ENCODE peak calls at places on chromosome 5, in five cellular contexts. G is spleen, Z is IMR-90, R is kidney epithelial cell, N is left lung. P is an unnamed sample.

GRCh38 chr5:84327591-84327990 is 57.1 kb downstream of the EDIL3 start:
- DNase-seq in G (no peak), Z (no peak), R (no peak), N (no peak), P (no peak)

GRCh38 chr5:150317048-150318003 is 14.6 kb upstream of the ARSI start:
- DNase-seq in R (peak), Z (peak), N (no peak), G (no peak), P (peak)

GRCh38 chr5:29758986-29759421 is 1434.5 kb upstream of the CDH6 start:
- DNase-seq in R (no peak), Z (no peak), N (no peak), G (no peak), P (no peak)

GRCh38 chr5:119105971-119106370 is 35.1 kb downstream of the DMXL1 start:
- DNase-seq in N (no peak), R (no peak), Z (no peak), G (no peak), P (no peak)

GRCh38 chr5:103744159-103744558 is 181.6 kb upstream of the NUDT12 start:
- DNase-seq in G (no peak), N (no peak), R (peak), Z (peak), P (peak)

GRCh38 chr5:142325677-142326479 is 1.1 kb upstream of the SPRY4 start:
- DNase-seq in R (no peak), Z (peak), G (no peak), N (peak), P (peak)

GRCh38 chr5:62314431-62314830 is 8.4 kb downstream of the KIF2A start:
- DNase-seq in G (no peak), R (no peak), N (no peak), Z (no peak), P (no peak)

GRCh38 chr5:3896098-3896497 is 300.5 kb downstream of the IRX1 start:
- DNase-seq in R (no peak), N (no peak), G (no peak), Z (no peak), P (no peak)

GRCh38 chr5:125978015-125978414 is 445.2 kb upstream of the GRAMD2B start:
- DNase-seq in N (no peak), G (no peak), R (no peak), Z (no peak), P (no peak)

GRCh38 chr5:111735829-111736228 is 21.2 kb downstream of the NREP start:
- DNase-seq in Z (peak), R (peak), G (no peak), N (no peak), P (peak)

GRCh38 chr5:67807116-67807888 is 408.3 kb upstream of the PIK3R1 start:
- DNase-seq in R (no peak), N (no peak), G (no peak), Z (no peak), P (no peak)

GRCh38 chr5:160271396-160271795 is 41.0 kb downstream of the CCNJL start:
- DNase-seq in Z (no peak), G (peak), R (no peak), N (no peak), P (no peak)

GRCh38 chr5:121752149-121752548 is 99.5 kb upstream of the FTMT start:
- DNase-seq in Z (no peak), N (no peak), G (no peak), R (no peak), P (no peak)

GRCh38 chr5:127298036-127298429 is 7.4 kb downstream of the MEGF10 start:
- DNase-seq in Z (no peak), G (no peak), R (no peak), N (no peak), P (no peak)

GRCh38 chr5:86979801-86980510 is 287.7 kb upstream of the RASA1 start:
- DNase-seq in Z (peak), G (no peak), R (peak), N (no peak), P (peak)

GRCh38 chr5:2300861-2301610 is 418.3 kb upstream of the IRX4 start:
- DNase-seq in N (no peak), Z (no peak), G (no peak), R (no peak), P (no peak)

GRCh38 chr5:62538017-62538942 is 40.3 kb upstream of the LRRC70 start:
- DNase-seq in R (peak), Z (peak), N (no peak), G (no peak), P (peak)

GRCh38 chr5:156414381-156414780 is 87.4 kb downstream of the SGCD start:
- DNase-seq in N (no peak), R (no peak), G (no peak), Z (peak), P (no peak)

GRCh38 chr5:23042231-23042630 is 189.1 kb upstream of the CDH12 start:
- DNase-seq in G (no peak), Z (no peak), R (no peak), N (no peak), P (no peak)

GRCh38 chr5:160021818-160022446 is 13.0 kb downstream of the TTC1 start:
- DNase-seq in Z (peak), R (peak), G (no peak), N (no peak), P (peak)

GRCh38 chr5:84487963-84488362 is 103.3 kb upstream of the EDIL3 start:
- DNase-seq in G (no peak), Z (peak), R (no peak), N (no peak), P (peak)

GRCh38 chr5:87722286-87722685 is 309.6 kb upstream of the CCNH start:
- DNase-seq in Z (no peak), G (no peak), N (no peak), R (no peak), P (no peak)

GRCh38 chr5:145632701-145633100 is 202.4 kb downstream of the PRELID2 start:
- DNase-seq in Z (no peak), R (no peak), G (no peak), N (no peak), P (no peak)

GRCh38 chr5:174618589-174618988 is 105.8 kb upstream of the MSX2 start:
- DNase-seq in G (no peak), N (no peak), R (no peak), Z (no peak), P (no peak)

GRCh38 chr5:36683821-36684434 is 77.5 kb downstream of the SLC1A3 start:
- DNase-seq in G (no peak), R (no peak), Z (peak), N (peak), P (peak)

GRCh38 chr5:76402880-76403712 is at the start of gene IQGAP2:
- DNase-seq in R (peak), Z (peak), N (peak), G (peak), P (peak)

GRCh38 chr5:76404694-76405306 is 1.7 kb downstream of the IQGAP2 start:
- DNase-seq in N (no peak), Z (no peak), G (no peak), R (no peak), P (no peak)

GRCh38 chr5:76402251-76402879 is 720 bp upstream of the IQGAP2 start:
- DNase-seq in Z (no peak), N (no peak), G (peak), R (no peak), P (peak)

GRCh38 chr5:76403963-76404693 is 1.0 kb downstream of the IQGAP2 start:
- DNase-seq in R (no peak), Z (no peak), N (peak), G (peak), P (peak)

DNA sequence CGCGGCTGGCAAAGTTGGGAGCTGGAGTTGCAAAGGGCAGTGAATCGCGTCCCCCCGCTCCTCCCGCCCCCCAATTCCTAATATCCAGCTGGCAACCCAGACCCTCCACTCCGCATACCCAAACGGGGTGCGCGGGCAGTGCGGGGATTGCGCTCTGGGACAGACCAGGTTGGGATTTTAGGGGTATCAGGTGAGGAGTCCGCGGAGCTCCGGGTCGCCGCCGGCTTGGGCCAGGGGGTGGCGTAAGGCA is 553 bp downstream of the IQGAP2 start:
- DNase-seq in N (no peak), Z (no peak), R (no peak), G (no peak), P (no peak)
- TF ChIP-seq CTCF in N (no peak), Z (no peak), R (peak), G (no peak), P (no peak)

DNA sequence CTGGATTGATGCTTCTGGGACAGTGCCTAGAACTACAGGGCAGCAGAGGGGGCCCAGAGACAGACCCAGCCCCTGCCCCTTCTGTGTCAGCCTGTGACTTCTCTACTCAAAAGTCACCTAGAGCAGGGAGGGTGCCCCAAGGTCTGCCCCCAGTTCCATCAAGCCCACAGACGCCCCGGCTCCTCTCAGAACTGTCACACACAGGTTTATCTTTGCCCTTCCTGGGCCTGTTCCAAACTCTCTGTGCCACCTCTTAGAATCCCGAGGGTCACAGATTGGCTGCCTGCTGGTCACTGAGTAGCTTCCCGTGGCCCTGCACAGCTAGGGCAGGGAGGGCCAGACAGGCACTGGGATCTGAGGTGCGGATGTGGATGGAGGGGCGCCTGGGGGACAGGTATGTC is 1.7 kb downstream of the RGS14 start:
- DNase-seq in R (no peak), Z (no peak), N (peak), G (no peak), P (no peak)
- H3K4me3 ChIP-seq in R (no peak), Z (no peak), N (no peak), G (peak), P (no peak)

GRCh38 chr5:52787600-52788504 is at the start of the genes ITGA1 and PELO:
- DNase-seq in N (peak), Z (peak), R (no peak), G (peak), P (peak)

GRCh38 chr5:52786391-52786790 is 1.3 kb upstream of the ITGA1 start:
- DNase-seq in Z (peak), N (no peak), R (no peak), G (no peak), P (no peak)

GRCh38 chr5:52789378-52789777 is 1.7 kb downstream of the ITGA1 start:
- DNase-seq in Z (no peak), N (no peak), R (no peak), G (no peak), P (no peak)

GRCh38 chr5:52788505-52788821 is 747 bp downstream of the ITGA1 start:
- DNase-seq in Z (no peak), N (no peak), R (no peak), G (no peak), P (no peak)

DNA sequence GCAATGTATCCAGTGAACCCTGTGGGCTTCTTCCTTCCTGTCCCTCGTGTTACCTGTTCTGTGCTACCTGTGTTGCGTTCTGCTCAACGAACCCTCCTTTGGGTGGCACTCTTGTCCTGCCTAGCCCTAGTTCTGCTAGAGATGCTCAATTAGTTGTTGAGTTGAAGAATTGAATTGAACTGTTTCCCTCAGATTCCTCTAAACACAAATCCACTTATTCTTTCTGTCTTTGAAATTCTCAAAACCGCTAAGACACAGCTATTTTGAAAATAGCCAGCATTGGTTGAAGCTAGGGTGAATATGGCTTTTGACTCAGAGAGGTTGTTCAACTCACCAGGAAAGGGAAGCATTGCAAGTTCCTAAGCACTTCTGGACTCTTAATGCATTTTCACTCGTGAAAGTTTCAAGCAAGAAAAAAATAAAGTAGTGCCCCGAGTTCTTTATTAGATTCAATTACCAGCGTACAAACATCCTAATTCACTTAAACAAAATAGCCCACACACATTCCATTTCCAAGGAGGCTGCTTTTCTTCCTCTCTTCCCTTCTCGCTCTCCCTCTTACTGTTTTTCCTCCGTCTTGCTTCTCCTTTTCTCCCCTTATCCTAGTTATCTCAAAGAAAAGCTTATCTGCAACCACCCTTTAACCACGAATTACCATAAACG is 648 bp upstream of the ITGA1 start:
- DNase-seq in R (no peak), N (no peak), G (no peak), Z (peak), P (peak)
- TF ChIP-seq CTCF in R (peak), N (peak), G (no peak), Z (peak), P (peak)

GRCh38 chr5:173237821-173238220 is 2.8 kb upstream of the NKX2-5 start:
- DNase-seq in R (no peak), N (no peak), Z (no peak), G (peak), P (no peak)
- H3K4me3 ChIP-seq in R (no peak), N (no peak), Z (no peak), G (peak), P (no peak)

DNA sequence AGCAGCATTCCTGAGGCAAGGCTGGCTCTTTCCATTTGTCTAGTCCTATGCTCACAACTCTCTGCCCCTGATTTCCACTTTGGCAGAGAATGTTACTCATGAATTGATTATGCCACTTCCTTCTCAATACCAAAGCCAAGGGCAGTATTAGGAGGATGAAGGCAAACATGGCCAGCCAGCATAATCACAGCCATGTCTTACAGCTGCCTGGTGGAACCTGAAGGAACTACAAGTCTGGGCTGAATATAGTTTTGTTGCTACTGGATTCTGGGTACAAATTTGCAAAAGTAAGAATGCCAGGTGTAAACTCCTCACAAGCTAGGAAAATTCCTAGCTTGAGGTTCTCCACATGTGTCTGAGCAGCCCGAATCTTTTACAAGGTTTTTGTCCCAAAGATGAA is 4.2 kb downstream of the SIL1 start:
- DNase-seq in N (no peak), Z (no peak), G (no peak), R (no peak), P (peak)
- TF ChIP-seq CTCF in N (no peak), Z (peak), G (no peak), R (peak), P (no peak)

GRCh38 chr5:16505904-16506303 is 40.3 kb upstream of the ZNF622 start:
- DNase-seq in G (no peak), Z (no peak), N (no peak), R (no peak), P (no peak)
- H3K4me3 ChIP-seq in G (no peak), Z (no peak), N (no peak), R (no peak), P (no peak)

GRCh38 chr5:101047181-101047580 is 144.1 kb upstream of the ST8SIA4 start:
- DNase-seq in G (no peak), R (no peak), N (no peak), Z (no peak), P (no peak)

DNA sequence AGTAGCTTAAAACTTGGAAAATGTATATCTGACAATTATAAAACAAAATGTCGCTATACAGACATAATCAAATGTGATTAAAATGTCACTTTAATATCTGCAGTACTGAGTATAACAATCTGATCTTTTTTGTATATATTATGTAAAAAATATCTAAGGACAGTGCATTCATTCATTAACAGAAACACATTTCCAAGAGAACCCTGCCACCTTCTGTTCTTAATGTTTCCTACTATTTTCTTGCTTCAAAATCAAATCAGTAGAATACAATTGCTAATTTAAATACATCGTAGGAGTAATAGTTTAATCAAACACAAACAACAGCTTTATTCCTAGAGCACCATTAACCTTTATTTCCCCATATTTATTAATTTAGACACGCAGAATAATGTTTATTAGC is 142.6 kb upstream of the ST8SIA4 start:
- DNase-seq in R (no peak), G (no peak), Z (no peak), N (no peak), P (no peak)
- TF ChIP-seq CTCF in R (no peak), G (no peak), Z (peak), N (peak), P (no peak)

GRCh38 chr5:31194892-31195291 is 1.4 kb downstream of the CDH6 start:
- DNase-seq in G (no peak), N (no peak), R (no peak), Z (peak), P (no peak)
- H3K4me3 ChIP-seq in G (peak), N (peak), R (peak), Z (peak), P (peak)

P was measured in foreskin fibroblast.